ENCODE peak calls at places on chromosomes 1 and 21, in six cellular contexts. T is omental fat pad; I is body of pancreas; J is activated T-cell treated with anti-CD3 and anti-CD28 coated beads, Interleukin-2, amount 50 U/mL, for 1 hour; Q is Daoy; C is foreskin fibroblast. P is an unnamed sample.

GRCh38 chr1:239184581-239185244 is 201.7 kb upstream of the CHRM3 start:
- DNase-seq in T (no peak), I (no peak), J (no peak), Q (no peak), C (peak), P (no peak)

GRCh38 chr1:56666112-56666608 is 21.0 kb downstream of the PRKAA2 start:
- DNase-seq in T (no peak), I (no peak), J (no peak), Q (no peak), C (no peak), P (no peak)

GRCh38 chr1:54405894-54406293 is 300 bp downstream of the SSBP3 start:
- DNase-seq in T (no peak), I (no peak), J (no peak), Q (no peak), C (no peak), P (no peak)

GRCh38 chr1:87969040-87969439 is 640.4 kb downstream of the LMO4 start:
- DNase-seq in T (no peak), I (no peak), J (no peak), Q (no peak), C (no peak), P (no peak)

GRCh38 chr21:45029298-45029967 is 44.9 kb upstream of the ADARB1 start:
- DNase-seq in T (no peak), I (no peak), J (no peak), Q (no peak), C (peak), P (peak)

GRCh38 chr1:46804027-46804889 is 5.4 kb downstream of the CYP4B1 start:
- DNase-seq in T (no peak), I (no peak), J (no peak), Q (no peak), C (no peak), P (no peak)

GRCh38 chr1:240151126-240151735 is 59.5 kb downstream of the FMN2 start:
- DNase-seq in T (no peak), I (no peak), J (no peak), Q (peak), C (peak), P (no peak)

GRCh38 chr1:161185282-161185682 is 8.0 kb upstream of the B4GALT3 start:
- DNase-seq in T (no peak), I (no peak), J (peak), Q (no peak), C (peak), P (peak)

GRCh38 chr1:63936276-63936675 is 162.5 kb downstream of the ROR1 start:
- DNase-seq in T (no peak), I (no peak), J (no peak), Q (no peak), C (no peak), P (no peak)

GRCh38 chr1:172399369-172400072 is 21.0 kb upstream of the C1orf105 start:
- DNase-seq in T (no peak), I (peak), J (peak), Q (peak), C (peak), P (peak)

GRCh38 chr1:234309598-234310459 is 63.4 kb upstream of the COA6 start:
- DNase-seq in T (no peak), I (peak), J (peak), Q (peak), C (peak), P (peak)